ENCODE peak calls at places on chromosomes 6 and 20, in nine cellular contexts. G, O, F, L, W, J, P, K and R are unnamed samples.
A peak's percentile ranks its signal among the peaks of the same experiment; 100 is the strongest.

GRCh38 chr6:50816115-50816675 is 2.5 kb upstream of the TFAP2B start:
- DNase-seq in W (peak; percentile 90), F (peak; percentile 80), L (no peak), K (no peak), G (peak; percentile 78), P (peak; percentile 64), J (peak; percentile 23), O (peak; percentile 56), R (peak; percentile 16)

GRCh38 chr6:105711216-105711615 is 308.3 kb upstream of the PREP start:
- DNase-seq in L (no peak), J (no peak), G (no peak), F (no peak), W (no peak), O (no peak), P (no peak), K (no peak), R (no peak)

GRCh38 chr20:45611054-45611453 is 18.5 kb upstream of the WFDC10A start:
- DNase-seq in L (peak; percentile 48), W (no peak), F (no peak), P (no peak), G (no peak), J (no peak), K (no peak), O (no peak), R (peak; percentile 29)

GRCh38 chr6:83231146-83231545 is 38.0 kb downstream of the RWDD2A start:
- DNase-seq in O (no peak), W (no peak), K (no peak), F (no peak), P (no peak), L (peak; percentile 32), G (no peak), J (no peak), R (peak; percentile 78)

GRCh38 chr6:73802366-73802765 is 106.4 kb downstream of the CD109 start:
- DNase-seq in O (no peak), K (no peak), W (no peak), L (no peak), P (no peak), J (no peak), F (no peak), G (no peak), R (no peak)

GRCh38 chr6:39365281-39366074 is 43.0 kb upstream of the KCNK16 start:
- DNase-seq in F (no peak), J (no peak), K (no peak), W (no peak), P (no peak), G (no peak), L (no peak), O (no peak), R (no peak)

GRCh38 chr6:33091957-33092356 is 16.2 kb downstream of the HLA-DPB1 start:
- DNase-seq in G (peak; percentile 89), O (peak; percentile 61), J (peak; percentile 42), P (no peak), F (peak; percentile 34), K (no peak), W (peak; percentile 89), L (no peak), R (no peak)

GRCh38 chr6:53067307-53067706 is 2.1 kb downstream of the FBXO9 start:
- DNase-seq in W (no peak), K (no peak), J (no peak), O (no peak), G (no peak), P (no peak), L (no peak), F (no peak), R (no peak)

GRCh38 chr6:54244430-54244829 is 63.8 kb upstream of the TINAG start:
- DNase-seq in K (no peak), W (peak; percentile 60), L (no peak), J (no peak), F (no peak), P (no peak), O (no peak), G (no peak), R (no peak)

GRCh38 chr20:41357424-41358163 is 9.0 kb downstream of the EMILIN3 start:
- DNase-seq in L (no peak), O (no peak), J (no peak), F (no peak), K (no peak), P (no peak), W (no peak), G (no peak), R (no peak)

GRCh38 chr6:67889682-67889995 is 745.4 kb upstream of the ADGRB3 start:
- DNase-seq in J (no peak), G (no peak), P (no peak), F (no peak), K (no peak), O (no peak), L (no peak), W (no peak), R (no peak)

GRCh38 chr6:53065266-53066058 is at the start of gene FBXO9:
- DNase-seq in O (peak; percentile 78), L (no peak), K (no peak), J (peak; percentile 81), P (peak; percentile 66), G (peak; percentile 71), W (peak; percentile 69), F (peak; percentile 78), R (no peak)

GRCh38 chr6:159874475-159874874 is 16.3 kb upstream of the MAS1 start:
- DNase-seq in L (no peak), F (no peak), J (no peak), K (no peak), W (no peak), P (no peak), G (no peak), O (peak; percentile 55), R (no peak)

GRCh38 chr6:115570326-115570725 is 490.4 kb downstream of the FRK start:
- DNase-seq in J (no peak), L (no peak), G (no peak), W (peak; percentile 2), F (no peak), K (no peak), P (no peak), O (no peak), R (no peak)

GRCh38 chr20:50673146-50673830 is 18.1 kb downstream of the RIPOR3 start:
- DNase-seq in W (no peak), L (no peak), G (no peak), O (peak; percentile 34), K (no peak), J (no peak), F (no peak), P (no peak), R (no peak)